ENCODE peak calls at places on chromosomes 1 and 21, in four cellular contexts. N is NT2/D1, M is endothelial cell of umbilical vein, P is fibroblast of pulmonary artery. O is an unnamed sample.

GRCh38 chr21:46461909-46462308 is 3.2 kb downstream of the DIP2A start:
- DNase-seq in N (no peak), M (no peak), P (no peak), O (no peak)

GRCh38 chr1:44261475-44261853 is 48.2 kb downstream of the DMAP1 start:
- DNase-seq in N (peak; percentile 32), M (no peak), P (no peak), O (no peak)

GRCh38 chr1:114692947-114693346 is 2.4 kb downstream of the AMPD1 start:
- DNase-seq in N (no peak), M (no peak), P (no peak), O (no peak)

GRCh38 chr1:80217377-80217986 is 1211.0 kb upstream of the ADGRL4 start:
- DNase-seq in N (peak; percentile 33), M (peak; percentile 48), P (peak; percentile 88), O (peak; percentile 86)

GRCh38 chr1:226892534-226892895 is 22.1 kb downstream of the PSEN2 start:
- DNase-seq in N (no peak), M (no peak), P (no peak), O (no peak)

GRCh38 chr1:48753293-48753692 is 23.4 kb downstream of the BEND5 start:
- DNase-seq in N (no peak), M (no peak), P (no peak), O (no peak)

GRCh38 chr1:68805097-68805641 is 308.3 kb upstream of the DEPDC1 start:
- DNase-seq in N (no peak), M (no peak), P (no peak), O (no peak)

GRCh38 chr1:70041317-70042045 is 163.9 kb downstream of the LRRC40 start:
- DNase-seq in N (no peak), M (no peak), P (no peak), O (no peak)

GRCh38 chr1:188782220-188782841 is 1695.3 kb downstream of the BRINP3 start:
- DNase-seq in N (peak; percentile 72), M (peak; percentile 31), P (peak; percentile 45), O (peak; percentile 57)

GRCh38 chr1:184973308-184974085 is 811 bp downstream of the NIBAN1 start:
- DNase-seq in N (peak; percentile 28), M (peak; percentile 44), P (peak; percentile 74), O (peak; percentile 88)
- H3K4me3 ChIP-seq in N (peak overlapping the region; percentile 53), M (peak overlapping the region; percentile 34), P (peak overlapping the region; percentile 74), O (peak overlapping the region; percentile 83)

GRCh38 chr1:26290416-26291261 is 10.8 kb downstream of the SH3BGRL3 start:
- DNase-seq in N (no peak), M (no peak), P (no peak), O (no peak)
- H3K4me3 ChIP-seq in N (no peak overlapping the region), M (no peak overlapping the region), P (no peak overlapping the region), O (no peak overlapping the region)

GRCh38 chr21:15682182-15682895 is 47.4 kb upstream of the USP25 start:
- DNase-seq in N (no peak), M (peak; percentile 66), P (peak; percentile 92), O (peak; percentile 59)
- H3K4me3 ChIP-seq in N (no peak overlapping the region), M (no peak overlapping the region), P (no peak overlapping the region), O (peak overlapping the region; percentile 53)

GRCh38 chr1:13723810-13724209 is 23.8 kb downstream of the PRDM2 start:
- DNase-seq in N (no peak), M (no peak), P (peak; percentile 75), O (peak; percentile 77)
- H3K4me3 ChIP-seq in N (no peak overlapping the region), M (no peak overlapping the region), P (no peak overlapping the region), O (no peak overlapping the region)

DNA sequence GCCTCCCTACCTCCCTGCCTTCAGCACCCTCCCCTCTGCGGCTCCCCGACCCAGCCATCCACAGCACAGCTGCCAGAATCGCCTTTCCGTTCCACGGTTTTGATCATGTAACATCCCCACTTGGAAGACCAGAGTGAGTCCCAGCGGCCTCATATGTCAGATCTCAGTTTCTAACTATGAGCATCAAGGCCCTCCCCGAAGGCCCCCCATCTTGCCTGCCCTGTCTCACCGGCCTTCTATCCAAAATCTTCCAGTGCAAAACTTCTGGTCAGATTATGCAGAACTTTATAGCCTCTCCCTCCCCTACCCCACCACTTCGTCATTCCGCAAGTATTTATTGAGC is 20.3 kb upstream of the LMX1A start:
- DNase-seq in N (no peak), M (no peak), P (no peak), O (no peak)
- H3K4me3 ChIP-seq in N (peak overlapping the region; percentile 70), M (peak overlapping the region; percentile 24), P (peak overlapping the region; percentile 49), O (peak overlapping the region; percentile 72)

GRCh38 chr1:163173121-163173520 is 29.6 kb downstream of the RGS5 start:
- DNase-seq in N (no peak), M (peak; percentile 68), P (no peak), O (peak; percentile 33)
- H3K4me3 ChIP-seq in N (no peak overlapping the region), M (no peak overlapping the region), P (no peak overlapping the region), O (no peak overlapping the region)

GRCh38 chr1:110605901-110606783 is at the start of gene KCNA2:
- DNase-seq in N (peak; percentile 50), M (peak; percentile 10), P (no peak), O (peak; percentile 58)

GRCh38 chr1:110606784-110607662 is 865 bp upstream of the KCNA2 start:
- DNase-seq in N (no peak), M (peak; percentile 10), P (no peak), O (peak; percentile 27)

GRCh38 chr1:110608247-110608646 is 2.1 kb upstream of the KCNA2 start:
- DNase-seq in N (no peak), M (no peak), P (no peak), O (no peak)

GRCh38 chr1:110605446-110605845 is 712 bp downstream of the KCNA2 start:
- DNase-seq in N (no peak), M (no peak), P (no peak), O (no peak)

GRCh38 chr1:110607663-110608230 is 1.6 kb upstream of the KCNA2 start:
- DNase-seq in N (no peak), M (no peak), P (no peak), O (no peak)
- H3K4me3 ChIP-seq in N (peak overlapping the region; percentile 24), M (no peak overlapping the region), P (no peak overlapping the region), O (no peak overlapping the region)

DNA sequence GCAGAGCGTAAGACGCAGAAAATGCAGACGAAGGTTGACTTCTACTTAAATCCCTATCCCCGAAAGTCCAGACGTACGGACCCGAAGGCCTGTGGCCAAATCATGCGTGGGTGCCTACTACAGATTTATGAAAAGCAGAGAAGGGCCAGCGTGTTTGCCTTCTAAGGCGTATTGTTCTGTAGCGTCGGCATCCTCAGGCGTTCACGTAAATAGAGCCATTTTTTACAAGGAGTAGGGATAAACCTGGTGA is 241 bp upstream of the GIPC2 start:
- DNase-seq in N (no peak), M (no peak), P (no peak), O (no peak)
- H3K4me3 ChIP-seq in N (peak overlapping the region; percentile 72), M (peak overlapping the region; percentile 74), P (peak overlapping the region; percentile 54), O (peak overlapping the region; percentile 88)

DNA sequence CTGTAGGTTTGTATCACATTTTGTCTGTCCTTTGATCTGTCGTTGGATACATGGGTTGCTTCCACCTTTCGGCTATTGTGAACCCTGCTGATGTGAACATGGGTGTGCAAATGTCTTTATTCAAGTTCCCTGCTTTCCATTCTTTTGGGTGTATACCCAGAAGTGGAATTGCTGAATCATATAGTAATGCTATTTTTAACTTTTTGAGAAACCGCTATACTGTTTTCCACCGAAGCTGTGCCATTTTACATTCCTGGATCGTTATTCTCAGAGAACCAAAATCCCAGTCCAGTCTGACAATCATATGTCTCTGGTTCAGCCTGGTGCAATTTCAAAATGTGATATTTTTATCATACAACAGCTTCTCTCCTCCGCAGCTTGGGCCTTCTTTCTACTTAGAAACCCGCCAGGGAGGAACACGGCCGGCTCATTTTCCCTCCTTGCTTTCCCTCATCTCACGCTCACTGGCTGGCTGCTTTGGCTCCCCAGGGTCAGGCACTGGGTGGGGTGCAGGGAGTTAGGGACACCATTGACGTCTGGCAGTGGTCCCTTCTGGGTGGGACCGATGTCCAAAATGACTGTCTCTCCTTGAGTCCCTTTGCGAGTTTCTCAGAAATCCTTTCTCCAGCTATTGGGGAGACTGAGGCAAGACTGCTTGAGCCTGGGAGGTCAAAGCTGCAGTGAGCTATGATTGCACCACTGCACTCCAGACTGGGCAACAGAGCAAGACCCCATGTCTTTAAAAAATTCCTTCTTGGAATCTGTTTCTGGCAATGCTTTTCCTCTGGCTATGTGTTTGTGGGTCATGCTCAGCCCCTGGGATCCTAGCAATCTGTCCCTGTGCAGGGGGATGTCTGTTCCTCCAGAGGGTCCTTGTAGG is 73.5 kb upstream of the AKT3 start:
- DNase-seq in N (no peak), M (no peak), P (no peak), O (no peak)
- H3K4me3 ChIP-seq in N (no peak overlapping the region), M (no peak overlapping the region), P (no peak overlapping the region), O (no peak overlapping the region)

DNA sequence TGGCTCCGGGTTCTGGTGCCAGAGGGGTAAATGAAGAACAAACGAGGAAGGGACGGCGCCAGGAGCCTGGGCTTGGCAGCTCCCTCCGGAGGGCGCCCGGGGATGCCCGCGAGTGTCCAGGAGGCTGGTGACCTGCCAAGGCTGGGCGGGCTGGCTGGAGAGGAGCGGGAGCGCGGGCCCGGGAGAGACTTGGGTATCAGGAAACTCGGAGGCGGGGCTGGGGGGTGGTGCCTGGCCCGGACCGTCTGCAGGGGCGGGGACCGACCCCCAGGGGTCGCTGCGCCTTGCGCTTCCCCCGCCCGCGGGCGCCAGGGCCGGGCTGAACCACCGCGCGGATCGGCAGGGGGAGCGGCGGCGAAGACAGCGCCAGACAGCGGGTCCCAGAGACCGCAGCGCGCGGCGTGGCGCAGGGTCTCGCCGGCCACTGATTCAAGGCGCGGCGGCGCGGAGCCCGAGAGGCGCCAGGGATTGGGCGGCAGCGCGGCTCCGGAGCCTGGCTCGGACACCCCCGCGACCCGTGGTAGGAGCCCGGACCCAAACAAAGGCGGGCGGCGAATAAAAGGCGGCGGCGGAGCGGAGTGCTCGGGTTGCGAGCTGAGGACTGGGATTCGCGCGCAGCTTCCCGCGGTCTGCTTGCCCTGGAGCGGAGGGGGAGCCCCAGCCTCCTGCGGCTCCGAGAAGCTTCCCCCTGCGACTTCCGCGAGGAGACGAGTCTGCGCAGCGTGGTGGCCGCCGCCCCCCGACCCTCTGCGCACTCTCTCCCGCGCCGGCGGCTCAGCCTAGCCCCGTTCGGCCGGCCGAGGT is at the start of gene DISP3:
- DNase-seq in N (peak; percentile 66), M (peak; percentile 56), P (peak; percentile 46), O (peak; percentile 78)
- H3K4me3 ChIP-seq in N (peak within 1 kb of the TSS; percentile 72), M (peak within 1 kb of the TSS; percentile 53), P (peak within 1 kb of the TSS; percentile 51), O (peak within 1 kb of the TSS; percentile 74)